ENCODE peak calls at places on chromosomes 7 and 10, in seven cellular contexts. Y is left ventricle myocardium inferior, J is IMR-90, N is lower lobe of right lung, D is heart right ventricle, T is Panc1, E is SK-N-SH. V is an unnamed sample.

GRCh38 chr10:44385423-44385725 is 477 bp upstream of the CXCL12 start:
- DNase-seq in Y (no peak), J (no peak), N (no peak), D (no peak), T (no peak), E (no peak), V (no peak)

GRCh38 chr10:21888959-21889358 is 114.6 kb downstream of the DNAJC1 start:
- DNase-seq in Y (no peak), J (no peak), N (no peak), D (no peak), T (no peak), E (no peak), V (peak; percentile 10)

GRCh38 chr10:25300073-25300472 is 125.3 kb downstream of the GPR158 start:
- DNase-seq in Y (no peak), J (no peak), N (no peak), D (no peak), T (no peak), E (no peak), V (no peak)

GRCh38 chr10:104028146-104028545 is 57.5 kb downstream of the COL17A1 start:
- DNase-seq in Y (no peak), J (peak; percentile 23), N (no peak), D (no peak), T (no peak), E (peak; percentile 43), V (no peak)

GRCh38 chr7:101733713-101734475 is 83.5 kb upstream of the CUX1 start:
- DNase-seq in Y (peak; percentile 28), J (peak; percentile 47), N (peak; percentile 80), D (peak; percentile 41), T (no peak), E (peak; percentile 66), V (peak; percentile 53)

GRCh38 chr7:27434729-27435400 is 192.3 kb downstream of the EVX1 start:
- DNase-seq in Y (no peak), J (peak; percentile 8), N (no peak), D (no peak), T (no peak), E (no peak), V (no peak)

GRCh38 chr10:29392376-29393021 is 103.6 kb downstream of the LYZL1 start:
- DNase-seq in Y (no peak), J (peak; percentile 31), N (no peak), D (no peak), T (no peak), E (peak; percentile 75), V (peak; percentile 33)

GRCh38 chr10:62457196-62457595 is 83.0 kb downstream of the ZNF365 start:
- DNase-seq in Y (no peak), J (no peak), N (no peak), D (no peak), T (no peak), E (no peak), V (no peak)

GRCh38 chr7:24401628-24402593 is 117.9 kb downstream of the NPY start:
- DNase-seq in Y (no peak), J (peak; percentile 40), N (no peak), D (no peak), T (peak; percentile 33), E (peak; percentile 30), V (no peak)

GRCh38 chr10:101817542-101818118 is 614 bp downstream of the OGA start:
- DNase-seq in Y (peak; percentile 91), J (peak; percentile 95), N (peak; percentile 94), D (peak; percentile 88), T (no peak), E (peak; percentile 37), V (peak; percentile 91)

GRCh38 chr7:144388950-144389349 is 14.5 kb downstream of the NOBOX start:
- DNase-seq in Y (no peak), J (no peak), N (no peak), D (no peak), T (no peak), E (no peak), V (no peak)

GRCh38 chr7:126185959-126186580 is 1066.7 kb downstream of the GRM8 start:
- DNase-seq in Y (no peak), J (no peak), N (no peak), D (no peak), T (no peak), E (peak; percentile 2), V (no peak)

GRCh38 chr10:127017406-127018297 is 112.4 kb downstream of the DOCK1 start:
- DNase-seq in Y (no peak), J (peak; percentile 26), N (no peak), D (no peak), T (no peak), E (no peak), V (no peak)

GRCh38 chr7:22278660-22279059 is 78.3 kb downstream of the RAPGEF5 start:
- DNase-seq in Y (no peak), J (no peak), N (no peak), D (no peak), T (no peak), E (no peak), V (no peak)

GRCh38 chr10:73161079-73161478 is 6.7 kb downstream of the ECD start:
- DNase-seq in Y (no peak), J (no peak), N (no peak), D (no peak), T (no peak), E (no peak), V (no peak)

GRCh38 chr7:2157473-2158279 is 75.1 kb downstream of the MAD1L1 start:
- DNase-seq in Y (peak; percentile 29), J (peak; percentile 96), N (peak; percentile 69), D (no peak), T (peak; percentile 32), E (no peak), V (peak; percentile 73)

GRCh38 chr10:79392506-79393176 is 45.4 kb downstream of the PPIF start:
- DNase-seq in Y (peak; percentile 27), J (no peak), N (peak; percentile 30), D (peak; percentile 18), T (no peak), E (no peak), V (no peak)

GRCh38 chr7:132972745-132973144 is 109.1 kb downstream of the CHCHD3 start:
- DNase-seq in Y (no peak), J (no peak), N (no peak), D (no peak), T (no peak), E (no peak), V (no peak)

GRCh38 chr10:10722422-10722821 is 295.2 kb upstream of the CELF2 start:
- DNase-seq in Y (no peak), J (no peak), N (no peak), D (no peak), T (no peak), E (no peak), V (no peak)

GRCh38 chr7:149510248-149510647 is 12.6 kb upstream of the ZNF746 start:
- DNase-seq in Y (no peak), J (no peak), N (no peak), D (no peak), T (no peak), E (no peak), V (no peak)

GRCh38 chr7:156764016-156764669 is 123.6 kb downstream of the RNF32 start:
- DNase-seq in Y (peak; percentile 56), J (peak; percentile 78), N (peak; percentile 73), D (peak; percentile 56), T (no peak), E (peak; percentile 79), V (peak; percentile 71)

GRCh38 chr10:4004144-4004543 is 219.1 kb upstream of the KLF6 start:
- DNase-seq in Y (no peak), J (no peak), N (no peak), D (no peak), T (no peak), E (no peak), V (no peak)
- H3K4me1 ChIP-seq in Y (peaks cover 5% of the 10 kb centered on the region), J (no peaks in the 10 kb centered on the region), N (peaks cover 7% of the 10 kb centered on the region), D (no peaks in the 10 kb centered on the region), T (no peaks in the 10 kb centered on the region), E (no peaks in the 10 kb centered on the region), V (no peaks in the 10 kb centered on the region)

DNA sequence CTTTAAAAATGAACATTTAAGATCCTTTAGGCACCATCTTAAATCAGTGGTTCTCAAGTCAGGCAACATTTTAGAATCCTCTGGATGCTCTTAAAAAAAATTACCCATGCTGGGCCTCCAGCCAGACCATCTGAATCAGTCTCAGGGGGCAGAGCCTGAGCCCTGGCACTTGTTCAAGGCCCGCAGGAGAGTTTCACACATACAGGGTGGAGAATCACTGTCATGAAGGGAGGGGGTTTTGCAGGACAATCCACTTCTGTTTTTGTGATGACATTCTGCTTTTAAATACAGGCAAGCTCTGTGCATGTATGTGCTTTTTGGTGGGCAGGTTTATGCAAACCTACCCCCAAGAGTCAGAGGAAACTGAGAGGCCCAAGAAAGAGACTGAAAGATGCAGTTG is 268.6 kb downstream of the SEC23IP start:
- DNase-seq in Y (no peak), J (no peak), N (no peak), D (no peak), T (no peak), E (no peak), V (no peak)
- H3K4me1 ChIP-seq in Y (no peaks in the 10 kb centered on the region), J (no peaks in the 10 kb centered on the region), N (no peaks in the 10 kb centered on the region), D (no peaks in the 10 kb centered on the region), T (no peaks in the 10 kb centered on the region), E (no peaks in the 10 kb centered on the region), V (no peaks in the 10 kb centered on the region)

GRCh38 chr7:47779341-47779771 is 168.9 kb downstream of the PKD1L1 start:
- DNase-seq in Y (no peak), J (no peak), N (no peak), D (no peak), T (no peak), E (no peak), V (no peak)

GRCh38 chr7:47780555-47780954 is 167.7 kb downstream of the PKD1L1 start:
- DNase-seq in Y (no peak), J (no peak), N (no peak), D (no peak), T (no peak), E (no peak), V (no peak)

GRCh38 chr7:47776335-47776734 is 171.9 kb downstream of the PKD1L1 start:
- DNase-seq in Y (no peak), J (no peak), N (no peak), D (no peak), T (no peak), E (no peak), V (no peak)

GRCh38 chr7:47777531-47778152 is 170.6 kb downstream of the PKD1L1 start:
- DNase-seq in Y (no peak), J (no peak), N (no peak), D (no peak), T (no peak), E (no peak), V (no peak)

GRCh38 chr7:47778153-47778661 is 170.1 kb downstream of the PKD1L1 start:
- DNase-seq in Y (no peak), J (no peak), N (no peak), D (no peak), T (no peak), E (no peak), V (no peak)
- H3K4me1 ChIP-seq in Y (no peaks in the 10 kb centered on the region), J (peaks cover 6% of the 10 kb centered on the region), N (no peaks in the 10 kb centered on the region), D (no peaks in the 10 kb centered on the region), T (peaks cover 20% of the 10 kb centered on the region), E (peaks cover 27% of the 10 kb centered on the region), V (peaks cover under 1% of the 10 kb centered on the region)

DNA sequence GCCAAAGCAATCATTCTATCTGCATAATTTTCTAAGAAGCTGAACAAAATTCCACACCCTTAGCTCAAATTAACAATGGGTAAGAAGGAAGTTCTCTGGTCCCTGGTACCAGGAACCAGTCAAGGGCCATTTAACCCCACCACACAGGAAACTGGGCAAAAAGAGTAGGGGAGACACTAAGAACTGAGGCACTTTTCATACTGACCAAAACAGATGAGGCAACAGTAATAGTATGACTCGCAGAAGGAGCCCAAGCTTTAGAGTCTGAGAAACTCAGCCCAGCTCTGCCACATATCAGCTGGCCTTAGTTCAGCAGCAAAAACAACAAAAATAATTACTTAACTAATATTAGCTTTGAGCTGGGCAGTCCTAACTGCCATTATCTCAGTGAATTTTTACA is 221.3 kb downstream of the FAM107B start:
- DNase-seq in Y (no peak), J (peak; percentile 87), N (no peak), D (no peak), T (no peak), E (no peak), V (no peak)
- H3K4me1 ChIP-seq in Y (peaks cover 19% of the 10 kb centered on the region), J (peaks cover 39% of the 10 kb centered on the region), N (peaks cover 72% of the 10 kb centered on the region), D (peaks cover 16% of the 10 kb centered on the region), T (no peaks in the 10 kb centered on the region), E (no peaks in the 10 kb centered on the region), V (peaks cover 82% of the 10 kb centered on the region)